ENCODE peak calls at places on chromosomes 16 and 17, in five cellular contexts. One of them, this sample, is unnamed.

GRCh38 chr17:34437188-34437587 is 74.2 kb upstream of the CCL1 start:
- DNase-seq in IMR-90: no peak
- DNase-seq in Panc1: no peak
- DNase-seq in heart left ventricle: no peak
- DNase-seq in CD8-positive, alpha-beta T cell: no peak
- DNase-seq in this sample: no peak

GRCh38 chr16:81703177-81704155 is 75.6 kb upstream of the PLCG2 start:
- DNase-seq in IMR-90: peak
- DNase-seq in Panc1: no peak
- DNase-seq in heart left ventricle: peak
- DNase-seq in CD8-positive, alpha-beta T cell: no peak
- DNase-seq in this sample: peak

GRCh38 chr16:48620445-48620844 is 10.5 kb upstream of the N4BP1 start:
- DNase-seq in IMR-90: no peak
- DNase-seq in Panc1: no peak
- DNase-seq in heart left ventricle: no peak
- DNase-seq in CD8-positive, alpha-beta T cell: no peak
- DNase-seq in this sample: no peak

GRCh38 chr17:55722016-55722706 is 503 bp downstream of the TMEM100 start:
- DNase-seq in IMR-90: peak
- DNase-seq in Panc1: no peak
- DNase-seq in heart left ventricle: no peak
- DNase-seq in CD8-positive, alpha-beta T cell: no peak
- DNase-seq in this sample: peak

GRCh38 chr16:22098538-22099255 is 6.4 kb downstream of the VWA3A start:
- DNase-seq in IMR-90: peak
- DNase-seq in Panc1: peak
- DNase-seq in heart left ventricle: no peak
- DNase-seq in CD8-positive, alpha-beta T cell: no peak
- DNase-seq in this sample: peak

GRCh38 chr17:2063306-2064146 is 8.6 kb downstream of the HIC1 start:
- DNase-seq in IMR-90: peak
- DNase-seq in Panc1: no peak
- DNase-seq in heart left ventricle: no peak
- DNase-seq in CD8-positive, alpha-beta T cell: no peak
- DNase-seq in this sample: peak

GRCh38 chr17:16415031-16415924 is at the start of gene TRPV2:
- DNase-seq in IMR-90: no peak
- DNase-seq in Panc1: no peak
- DNase-seq in heart left ventricle: peak
- DNase-seq in CD8-positive, alpha-beta T cell: peak
- DNase-seq in this sample: no peak

GRCh38 chr17:59695943-59696681 is 11.1 kb downstream of the PTRH2 start:
- DNase-seq in IMR-90: no peak
- DNase-seq in Panc1: no peak
- DNase-seq in heart left ventricle: no peak
- DNase-seq in CD8-positive, alpha-beta T cell: no peak
- DNase-seq in this sample: peak

GRCh38 chr16:78464833-78465232 is 365.4 kb downstream of the WWOX start:
- DNase-seq in IMR-90: no peak
- DNase-seq in Panc1: no peak
- DNase-seq in heart left ventricle: no peak
- DNase-seq in CD8-positive, alpha-beta T cell: no peak
- DNase-seq in this sample: no peak

GRCh38 chr17:57170866-57171265 is 85.5 kb upstream of the MSI2 start:
- DNase-seq in IMR-90: no peak
- DNase-seq in Panc1: no peak
- DNase-seq in heart left ventricle: no peak
- DNase-seq in CD8-positive, alpha-beta T cell: no peak
- DNase-seq in this sample: no peak
- TF ChIP-seq CTCF in IMR-90: no peak
- TF ChIP-seq CTCF in Panc1: no peak
- TF ChIP-seq CTCF in heart left ventricle: no peak
- TF ChIP-seq CTCF in CD8-positive, alpha-beta T cell: no peak
- TF ChIP-seq CTCF in this sample: no peak

GRCh38 chr16:2981177-2981898 is 1.1 kb upstream of the PKMYT1 start:
- DNase-seq in IMR-90: no peak
- DNase-seq in Panc1: no peak
- DNase-seq in heart left ventricle: no peak
- DNase-seq in CD8-positive, alpha-beta T cell: no peak
- DNase-seq in this sample: peak
- H3K4me3 ChIP-seq in IMR-90: no peak
- H3K4me3 ChIP-seq in Panc1: peak
- H3K4me3 ChIP-seq in heart left ventricle: peak
- H3K4me3 ChIP-seq in CD8-positive, alpha-beta T cell: peak
- H3K4me3 ChIP-seq in this sample: no peak

GRCh38 chr16:8869212-8869987 is 594 bp upstream of the CARHSP1 start:
- DNase-seq in IMR-90: no peak
- DNase-seq in Panc1: no peak
- DNase-seq in heart left ventricle: no peak
- DNase-seq in CD8-positive, alpha-beta T cell: no peak
- DNase-seq in this sample: no peak

GRCh38 chr16:8872071-8872470 is 3.3 kb upstream of the CARHSP1 start:
- DNase-seq in IMR-90: no peak
- DNase-seq in Panc1: no peak
- DNase-seq in heart left ventricle: no peak
- DNase-seq in CD8-positive, alpha-beta T cell: no peak
- DNase-seq in this sample: no peak

GRCh38 chr16:8868272-8869211 is at the start of gene CARHSP1:
- DNase-seq in IMR-90: peak
- DNase-seq in Panc1: no peak
- DNase-seq in heart left ventricle: peak
- DNase-seq in CD8-positive, alpha-beta T cell: peak
- DNase-seq in this sample: peak

GRCh38 chr16:8874388-8874787 is 5.6 kb upstream of the CARHSP1 start:
- DNase-seq in IMR-90: no peak
- DNase-seq in Panc1: no peak
- DNase-seq in heart left ventricle: no peak
- DNase-seq in CD8-positive, alpha-beta T cell: no peak
- DNase-seq in this sample: no peak

DNA sequence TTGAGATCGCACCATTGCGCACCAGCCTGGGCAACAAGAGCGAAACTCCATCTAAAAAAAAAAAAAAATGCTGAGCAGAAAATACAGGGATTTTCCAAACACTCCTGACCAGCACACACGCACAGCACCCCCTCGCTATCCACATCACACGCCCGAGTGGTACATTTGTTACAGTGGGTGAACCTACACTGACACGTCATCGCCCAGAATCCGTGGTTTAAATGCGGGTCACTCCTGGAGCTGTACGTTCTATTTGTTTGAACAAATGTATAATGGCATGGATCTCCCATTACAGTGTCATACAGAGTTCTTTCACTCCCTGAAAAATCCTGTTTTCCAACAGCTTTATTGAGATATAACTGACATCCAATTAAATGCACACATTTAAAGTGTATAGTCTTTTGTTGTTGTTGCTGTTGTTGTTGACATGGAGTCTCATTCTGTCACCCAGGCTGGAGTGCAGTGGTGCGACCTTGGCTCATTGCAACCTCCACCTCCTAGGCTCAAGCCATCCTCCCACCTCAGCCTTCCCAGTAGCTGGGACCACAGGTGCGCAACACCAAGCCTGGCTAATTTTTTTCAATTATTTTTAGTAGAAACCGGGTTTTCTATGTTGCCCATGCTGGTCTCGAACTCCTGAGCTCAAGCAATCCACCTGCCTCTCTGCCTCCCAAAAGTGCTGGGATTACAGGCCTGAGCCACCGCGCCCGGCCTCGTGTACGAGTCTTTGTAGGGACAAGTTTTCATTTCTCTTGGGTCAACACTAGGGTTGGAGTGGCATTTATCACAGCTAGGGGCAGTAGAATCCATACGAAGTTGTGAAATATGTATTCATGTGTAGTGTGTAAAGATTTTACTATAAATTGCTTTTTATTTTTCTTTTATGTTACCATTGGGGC is 4.4 kb upstream of the CARHSP1 start:
- DNase-seq in IMR-90: no peak
- DNase-seq in Panc1: no peak
- DNase-seq in heart left ventricle: no peak
- DNase-seq in CD8-positive, alpha-beta T cell: no peak
- DNase-seq in this sample: no peak
- TF ChIP-seq CTCF in IMR-90: peak
- TF ChIP-seq CTCF in Panc1: no peak
- TF ChIP-seq CTCF in heart left ventricle: no peak
- TF ChIP-seq CTCF in CD8-positive, alpha-beta T cell: no peak
- TF ChIP-seq CTCF in this sample: peak

GRCh38 chr16:68284847-68285246 is 20.5 kb downstream of the SLC7A6 start:
- DNase-seq in IMR-90: no peak
- DNase-seq in Panc1: no peak
- DNase-seq in heart left ventricle: no peak
- DNase-seq in CD8-positive, alpha-beta T cell: no peak
- DNase-seq in this sample: no peak
- H3K4me3 ChIP-seq in IMR-90: no peak
- H3K4me3 ChIP-seq in Panc1: no peak
- H3K4me3 ChIP-seq in heart left ventricle: no peak
- H3K4me3 ChIP-seq in CD8-positive, alpha-beta T cell: peak
- H3K4me3 ChIP-seq in this sample: no peak

GRCh38 chr16:14562691-14563491 is 67.2 kb downstream of the PARN start:
- DNase-seq in IMR-90: peak
- DNase-seq in Panc1: no peak
- DNase-seq in heart left ventricle: no peak
- DNase-seq in CD8-positive, alpha-beta T cell: no peak
- DNase-seq in this sample: no peak
- TF ChIP-seq CTCF in IMR-90: no peak
- TF ChIP-seq CTCF in Panc1: no peak
- TF ChIP-seq CTCF in heart left ventricle: no peak
- TF ChIP-seq CTCF in CD8-positive, alpha-beta T cell: no peak
- TF ChIP-seq CTCF in this sample: peak

GRCh38 chr17:76700627-76701470 is 9.9 kb downstream of the MXRA7 start:
- DNase-seq in IMR-90: peak
- DNase-seq in Panc1: no peak
- DNase-seq in heart left ventricle: peak
- DNase-seq in CD8-positive, alpha-beta T cell: no peak
- DNase-seq in this sample: peak
- H3K4me3 ChIP-seq in IMR-90: peak
- H3K4me3 ChIP-seq in Panc1: no peak
- H3K4me3 ChIP-seq in heart left ventricle: peak
- H3K4me3 ChIP-seq in CD8-positive, alpha-beta T cell: no peak
- H3K4me3 ChIP-seq in this sample: peak

GRCh38 chr16:12390074-12390473 is 413.5 kb downstream of the SNX29 start:
- DNase-seq in IMR-90: peak
- DNase-seq in Panc1: no peak
- DNase-seq in heart left ventricle: no peak
- DNase-seq in CD8-positive, alpha-beta T cell: no peak
- DNase-seq in this sample: no peak

GRCh38 chr16:12393208-12393607 is 410.5 kb downstream of the CPPED1 start:
- DNase-seq in IMR-90: no peak
- DNase-seq in Panc1: no peak
- DNase-seq in heart left ventricle: no peak
- DNase-seq in CD8-positive, alpha-beta T cell: no peak
- DNase-seq in this sample: no peak

GRCh38 chr16:12392585-12393089 is 411.1 kb downstream of the CPPED1 start:
- DNase-seq in IMR-90: no peak
- DNase-seq in Panc1: no peak
- DNase-seq in heart left ventricle: no peak
- DNase-seq in CD8-positive, alpha-beta T cell: no peak
- DNase-seq in this sample: peak

GRCh38 chr16:12390644-12391043 is 413.0 kb downstream of the CPPED1 start:
- DNase-seq in IMR-90: peak
- DNase-seq in Panc1: no peak
- DNase-seq in heart left ventricle: no peak
- DNase-seq in CD8-positive, alpha-beta T cell: no peak
- DNase-seq in this sample: peak

DNA sequence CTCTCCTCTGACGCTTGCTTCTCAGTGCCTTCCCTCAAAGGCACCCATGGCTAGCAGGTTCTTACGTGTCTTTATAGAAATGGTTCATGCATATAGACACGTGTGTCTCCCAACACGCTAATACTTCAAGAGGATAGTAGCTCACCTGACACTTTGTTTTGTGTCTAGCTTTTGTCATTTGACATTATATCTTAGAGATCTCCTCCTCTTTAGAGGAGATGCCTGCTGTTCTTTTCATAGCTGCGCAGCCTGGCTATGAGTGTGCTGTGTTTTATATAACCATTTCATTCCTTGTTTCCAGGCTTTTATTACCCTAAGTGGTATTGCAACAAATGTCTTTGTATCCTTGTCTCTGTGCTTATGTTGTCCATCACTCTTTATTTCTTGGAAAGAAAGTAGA is 411.7 kb downstream of the CPPED1 start:
- DNase-seq in IMR-90: no peak
- DNase-seq in Panc1: no peak
- DNase-seq in heart left ventricle: no peak
- DNase-seq in CD8-positive, alpha-beta T cell: no peak
- DNase-seq in this sample: no peak
- TF ChIP-seq CTCF in IMR-90: no peak
- TF ChIP-seq CTCF in Panc1: no peak
- TF ChIP-seq CTCF in heart left ventricle: no peak
- TF ChIP-seq CTCF in CD8-positive, alpha-beta T cell: no peak
- TF ChIP-seq CTCF in this sample: no peak

DNA sequence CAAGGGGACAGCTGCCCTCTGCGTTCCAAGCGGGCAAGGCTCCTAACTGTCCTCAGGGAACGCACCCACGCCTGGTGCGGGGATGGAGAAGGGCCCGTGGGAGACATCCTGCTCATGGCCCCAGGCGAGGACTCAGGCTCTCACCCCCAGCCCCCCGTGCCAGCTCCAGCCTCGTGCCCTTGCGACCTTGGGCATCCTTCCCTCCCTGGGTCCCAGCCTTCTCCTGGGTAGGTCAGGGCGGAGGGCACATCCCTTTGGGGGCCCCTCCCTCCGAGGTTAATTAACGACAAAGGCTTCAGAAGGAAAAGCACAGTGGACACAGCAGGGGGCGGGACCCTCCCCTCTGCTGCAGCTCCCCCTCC is 3.0 kb downstream of the PGAP6 start:
- DNase-seq in IMR-90: no peak
- DNase-seq in Panc1: no peak
- DNase-seq in heart left ventricle: no peak
- DNase-seq in CD8-positive, alpha-beta T cell: no peak
- DNase-seq in this sample: no peak
- H3K4me3 ChIP-seq in IMR-90: no peak
- H3K4me3 ChIP-seq in Panc1: no peak
- H3K4me3 ChIP-seq in heart left ventricle: no peak
- H3K4me3 ChIP-seq in CD8-positive, alpha-beta T cell: peak
- H3K4me3 ChIP-seq in this sample: no peak

GRCh38 chr16:28823719-28824547 is 1.1 kb downstream of the ATXN2L start:
- DNase-seq in IMR-90: peak
- DNase-seq in Panc1: peak
- DNase-seq in heart left ventricle: peak
- DNase-seq in CD8-positive, alpha-beta T cell: peak
- DNase-seq in this sample: peak
- TF ChIP-seq CTCF in IMR-90: peak
- TF ChIP-seq CTCF in Panc1: no peak
- TF ChIP-seq CTCF in heart left ventricle: peak
- TF ChIP-seq CTCF in CD8-positive, alpha-beta T cell: peak
- TF ChIP-seq CTCF in this sample: peak

This sample was measured in choroid plexus epithelial cell.